ENCODE peak calls at places on chromosomes 12 and 14, in six cellular contexts. L is keratinocyte, A is body of pancreas, D is uterus, F is lower leg skin, C is astrocyte of the cerebellum. I is an unnamed sample.

GRCh38 chr12:15130521-15130920 is 90.7 kb downstream of the RERG start:
- DNase-seq in C (no peak), L (no peak), D (no peak), F (no peak), A (no peak), I (no peak)

GRCh38 chr12:1587927-1588573 is 6.3 kb downstream of the FBXL14 start:
- DNase-seq in D (no peak), L (no peak), A (no peak), F (no peak), C (no peak), I (no peak)

GRCh38 chr12:2739832-2740641 is 54.7 kb upstream of the FKBP4 start:
- DNase-seq in C (peak), D (no peak), F (no peak), A (peak), L (no peak), I (no peak)

GRCh38 chr12:51183816-51184215 is 10.9 kb upstream of the TFCP2 start:
- DNase-seq in C (no peak), L (no peak), D (no peak), F (no peak), A (peak), I (peak)

GRCh38 chr14:35050652-35051051 is 4.6 kb downstream of the FAM177A1 start:
- DNase-seq in D (no peak), C (no peak), L (no peak), F (no peak), A (no peak), I (no peak)

GRCh38 chr12:132147423-132148367 is 3.4 kb downstream of the NOC4L start:
- DNase-seq in D (no peak), F (no peak), A (peak), L (no peak), C (no peak), I (no peak)

GRCh38 chr12:117680311-117680710 is 288.5 kb downstream of the KSR2 start:
- DNase-seq in D (no peak), L (no peak), C (no peak), F (no peak), A (no peak), I (no peak)

GRCh38 chr12:30902001-30902400 is 24.5 kb upstream of the TSPAN11 start:
- DNase-seq in C (no peak), A (no peak), D (no peak), F (no peak), L (no peak), I (no peak)

GRCh38 chr14:65159281-65160062 is 57.2 kb upstream of the MAX start:
- DNase-seq in L (no peak), A (no peak), D (no peak), C (no peak), F (no peak), I (no peak)

GRCh38 chr14:68585690-68586089 is 207.2 kb downstream of the ZFP36L1 start:
- DNase-seq in A (no peak), C (no peak), F (no peak), L (no peak), D (peak), I (no peak)

GRCh38 chr12:132315507-132315906 is 13.9 kb downstream of the GALNT9 start:
- DNase-seq in A (no peak), L (no peak), F (no peak), C (no peak), D (no peak), I (no peak)

GRCh38 chr12:45200497-45201043 is 15.3 kb upstream of the ANO6 start:
- DNase-seq in A (no peak), C (no peak), D (peak), F (no peak), L (no peak), I (no peak)

GRCh38 chr14:76872796-76873432 is 46.7 kb downstream of the LRRC74A start:
- DNase-seq in A (peak), F (peak), C (peak), D (peak), L (no peak), I (no peak)

GRCh38 chr14:21768116-21768874 is 94.7 kb upstream of the OR4E1 start:
- DNase-seq in C (no peak), A (no peak), D (no peak), L (no peak), F (no peak), I (no peak)

GRCh38 chr12:6369916-6370575 is 5.3 kb downstream of the SCNN1A start:
- DNase-seq in L (no peak), A (no peak), F (no peak), D (no peak), C (no peak), I (no peak)

GRCh38 chr14:59690426-59690825 is 113.8 kb upstream of the CCDC175 start:
- DNase-seq in C (peak), D (no peak), F (no peak), L (no peak), A (no peak), I (no peak)

GRCh38 chr14:91372680-91373495 is 44.7 kb downstream of the CCDC88C start:
- DNase-seq in F (no peak), D (no peak), L (no peak), A (no peak), C (no peak), I (no peak)

GRCh38 chr12:14785568-14785967 is 17.7 kb downstream of the WBP11 start:
- DNase-seq in A (no peak), F (no peak), D (no peak), L (no peak), C (no peak), I (no peak)

GRCh38 chr14:74437654-74438053 is 11.6 kb upstream of the SYNDIG1L start:
- DNase-seq in F (peak), L (no peak), A (no peak), D (no peak), C (no peak), I (no peak)

GRCh38 chr12:12487490-12487889 is 75.2 kb downstream of the DUSP16 start:
- DNase-seq in A (no peak), C (no peak), L (no peak), D (no peak), F (no peak), I (no peak)

GRCh38 chr14:106802413-106803364 is 1276.3 kb downstream of the TMEM121 start:
- DNase-seq in A (peak), F (no peak), C (no peak), D (no peak), L (no peak), I (no peak)
- TF ChIP-seq CTCF in A (no peak), F (no peak), C (no peak), D (no peak), L (no peak), I (peak)

DNA sequence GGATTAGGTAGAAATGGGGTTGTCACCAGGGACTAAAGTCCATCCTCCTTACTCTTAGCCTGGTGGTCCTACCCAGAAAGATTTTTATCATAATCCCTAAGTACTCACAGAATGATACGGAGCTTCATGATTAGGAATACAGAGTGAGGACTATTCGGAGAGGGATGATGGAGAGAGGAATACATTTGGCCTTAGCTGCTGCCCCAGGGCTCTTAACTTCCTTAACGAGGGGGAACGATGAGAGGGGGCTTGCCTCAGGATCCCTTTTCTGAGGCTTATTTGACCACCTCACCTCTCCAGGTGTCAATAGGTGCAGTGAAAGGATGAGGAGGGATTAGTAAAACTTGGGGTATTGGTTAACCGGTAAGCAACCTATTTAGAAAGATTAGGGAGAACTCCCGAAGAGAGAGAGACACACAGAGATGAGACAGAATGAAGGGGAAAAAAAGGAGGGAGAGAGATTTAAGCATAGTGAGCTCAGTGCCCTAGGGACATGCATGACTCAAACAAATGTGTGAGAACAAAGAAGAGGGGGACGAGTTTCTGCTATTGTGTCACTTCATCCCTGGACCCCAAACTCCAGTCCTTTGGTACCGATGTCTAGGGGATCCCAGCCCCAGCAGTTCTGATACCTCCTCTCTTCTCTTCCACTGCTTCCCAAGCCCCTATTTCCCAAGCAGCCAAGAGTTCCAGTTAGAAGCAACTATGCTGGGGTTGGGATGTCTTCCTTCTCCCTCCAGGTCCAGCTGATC is 1.1 kb downstream of the NFE2 start:
- DNase-seq in F (peak), A (no peak), C (no peak), D (no peak), L (no peak), I (no peak)
- H3K4me3 ChIP-seq in F (no peak), A (no peak), C (no peak), D (no peak), L (no peak), I (no peak)

GRCh38 chr14:54565236-54566151 is 1.4 kb upstream of the SAMD4A start:
- DNase-seq in C (peak), F (peak), D (peak), A (peak), L (no peak), I (no peak)
- TF ChIP-seq CTCF in C (no peak), F (no peak), D (peak), A (no peak), L (no peak), I (no peak)

DNA sequence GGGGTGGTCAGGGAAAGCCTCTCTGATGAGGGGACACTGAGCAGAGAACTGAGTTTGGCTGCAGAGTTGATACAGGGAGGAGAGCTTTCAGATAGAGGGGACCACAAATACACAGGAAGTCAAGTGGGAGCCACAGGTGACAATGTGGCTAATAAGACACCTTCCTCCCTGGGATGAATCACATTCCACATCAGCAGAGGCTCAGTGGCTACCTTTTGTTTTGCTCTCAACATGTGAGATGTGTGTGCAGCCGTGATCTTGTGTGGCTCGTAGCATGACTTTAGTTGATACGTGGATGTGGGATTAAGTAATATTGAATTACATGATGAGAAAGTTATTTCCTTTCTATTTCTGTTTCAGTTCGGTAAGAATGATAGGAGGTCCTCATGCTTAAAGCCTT is 7.5 kb downstream of the CRADD start:
- DNase-seq in A (no peak), C (no peak), F (no peak), L (no peak), D (no peak), I (no peak)
- H3K4me3 ChIP-seq in A (no peak), C (no peak), F (no peak), L (no peak), D (no peak), I (no peak)

DNA sequence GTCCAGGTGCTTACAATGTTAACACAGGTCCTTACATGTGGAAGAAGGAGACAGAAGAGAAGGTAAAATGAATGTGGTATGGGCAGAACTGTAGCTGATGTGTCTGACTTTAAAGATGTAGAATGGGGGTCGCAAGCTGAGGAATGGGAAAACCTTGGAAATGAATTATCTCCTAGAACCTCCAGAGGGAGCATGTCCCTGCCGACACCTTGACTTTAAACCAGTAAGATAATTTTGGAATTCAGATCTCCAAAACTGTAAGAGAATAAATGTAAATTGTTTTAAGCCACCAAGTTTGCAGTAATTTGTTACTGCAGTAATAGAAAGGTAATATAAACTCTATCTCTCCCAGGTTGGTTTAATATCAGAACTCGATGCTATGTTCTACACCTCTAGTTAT is 80.1 kb upstream of the ALG10 start:
- DNase-seq in C (no peak), A (no peak), F (no peak), L (no peak), D (no peak), I (no peak)
- TF ChIP-seq CTCF in C (no peak), A (no peak), F (no peak), L (peak), D (no peak), I (peak)

GRCh38 chr14:61671086-61671485 is 24.2 kb upstream of the HIF1A start:
- DNase-seq in F (no peak), A (no peak), C (no peak), L (no peak), D (no peak), I (no peak)
- H3K4me3 ChIP-seq in F (no peak), A (no peak), C (no peak), L (no peak), D (no peak), I (no peak)

GRCh38 chr14:24054646-24055045 is 2.8 kb downstream of the CARMIL3 start:
- DNase-seq in A (no peak), F (no peak), C (no peak), L (no peak), D (no peak), I (no peak)

GRCh38 chr14:24052656-24053547 is 1.1 kb downstream of the CARMIL3 start:
- DNase-seq in L (no peak), A (no peak), D (no peak), F (no peak), C (no peak), I (no peak)

GRCh38 chr14:24051789-24052655 is at the start of gene CARMIL3:
- DNase-seq in C (no peak), D (peak), L (no peak), A (peak), F (peak), I (no peak)

GRCh38 chr14:24054324-24054641 is 2.5 kb downstream of the CARMIL3 start:
- DNase-seq in A (no peak), C (no peak), D (no peak), F (no peak), L (no peak), I (no peak)

DNA sequence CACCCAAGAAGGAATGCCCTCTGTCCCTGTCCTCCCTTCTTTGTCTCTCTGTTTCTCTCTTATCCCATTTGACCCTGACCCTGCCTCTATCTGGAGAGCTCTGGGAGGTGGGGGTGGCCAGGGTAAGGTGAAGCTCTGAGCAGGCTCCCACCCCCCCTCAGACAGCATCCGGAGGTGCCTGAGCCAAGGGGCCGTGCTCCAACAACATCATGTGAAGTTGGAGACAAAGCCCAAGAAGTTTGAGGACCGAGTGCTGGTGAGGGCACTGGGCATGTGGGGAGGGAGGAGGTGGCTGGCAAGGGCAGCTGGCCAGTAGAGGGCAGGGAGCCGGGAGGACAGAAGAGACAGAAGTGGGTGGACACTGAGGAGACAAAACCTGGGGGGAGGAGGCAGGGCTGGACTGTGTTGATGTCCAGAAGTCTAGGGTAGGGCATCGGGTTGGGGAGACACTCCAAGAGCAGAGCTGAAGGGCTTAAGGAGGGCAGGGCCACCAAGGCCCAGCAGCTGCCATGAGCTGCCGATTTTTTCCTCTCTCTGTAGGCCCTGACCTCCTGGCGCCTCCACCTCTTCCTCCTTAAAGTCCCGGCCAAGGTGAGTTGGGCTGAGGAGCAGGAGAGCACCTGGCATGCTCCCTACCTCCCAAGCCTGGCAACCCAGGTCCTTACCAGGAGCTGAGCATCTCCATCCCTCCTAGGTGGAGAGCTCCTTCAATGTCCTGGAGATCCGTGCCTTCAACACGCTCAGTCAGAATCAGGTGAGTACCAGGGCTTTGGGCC is 1.9 kb downstream of the CARMIL3 start:
- DNase-seq in D (no peak), A (no peak), L (no peak), C (no peak), F (peak), I (no peak)
- TF ChIP-seq CTCF in D (no peak), A (no peak), L (no peak), C (no peak), F (no peak), I (no peak)

DNA sequence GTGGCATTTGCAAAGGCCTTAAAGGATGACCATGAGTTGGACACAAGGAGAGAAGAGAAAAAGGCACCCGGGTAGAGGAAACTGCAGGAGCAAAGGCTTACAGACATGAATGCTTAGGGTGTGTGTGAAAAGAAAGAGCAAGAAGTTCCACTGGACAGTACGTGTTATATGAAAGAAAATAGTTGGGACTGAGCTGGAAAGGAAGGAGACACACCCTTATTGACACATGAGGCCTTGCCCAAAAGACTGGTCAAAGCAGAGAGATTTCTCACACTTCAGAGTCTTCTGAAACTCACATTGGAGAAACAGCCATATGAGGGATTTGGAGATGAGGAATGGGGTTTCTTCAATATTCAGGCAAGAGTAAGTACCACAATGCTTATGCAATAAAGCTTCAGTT is 56.0 kb downstream of the TTC9 start:
- DNase-seq in L (no peak), D (no peak), F (no peak), C (no peak), A (no peak), I (no peak)
- H3K4me3 ChIP-seq in L (no peak), D (no peak), F (no peak), C (no peak), A (no peak), I (no peak)

GRCh38 chr14:86035882-86036281 is 505.9 kb downstream of the FLRT2 start:
- DNase-seq in L (no peak), C (no peak), A (peak), D (no peak), F (no peak), I (no peak)
- TF ChIP-seq CTCF in L (peak), C (peak), A (no peak), D (no peak), F (no peak), I (peak)

GRCh38 chr14:23695220-23695999 is 59.2 kb downstream of the DHRS2 start:
- DNase-seq in A (peak), L (no peak), F (no peak), C (no peak), D (no peak), I (no peak)
- H3K4me3 ChIP-seq in A (no peak), L (no peak), F (no peak), C (no peak), D (peak), I (peak)